ENCODE peak calls at places on chromosomes 16 and 17, in ten cellular contexts. E, W, F, Y, X, D, H, K, Z and L are unnamed samples.
A peak's percentile ranks its signal among the peaks of the same experiment; 100 is the strongest.

GRCh38 chr16:88523381-88524159 is 46.6 kb upstream of the ZC3H18 start:
- DNase-seq in E (no peak), W (no peak), F (no peak), Y (no peak), X (no peak), D (no peak), H (no peak), K (no peak), Z (no peak), L (no peak)

GRCh38 chr17:62628845-62629555 is 1.5 kb downstream of the MRC2 start:
- DNase-seq in E (peak; percentile 64), W (peak; percentile 95), F (no peak), Y (no peak), X (peak; percentile 62), D (no peak), H (no peak), K (peak; percentile 52), Z (no peak), L (no peak)

GRCh38 chr17:17305282-17305801 is 2.2 kb downstream of the NT5M start:
- DNase-seq in E (no peak), W (no peak), F (peak; percentile 99), Y (no peak), X (no peak), D (peak; percentile 27), H (no peak), K (peak; percentile 60), Z (no peak), L (no peak)

GRCh38 chr16:74101390-74101789 is 195.2 kb upstream of the PSMD7 start:
- DNase-seq in E (no peak), W (no peak), F (no peak), Y (no peak), X (no peak), D (no peak), H (no peak), K (no peak), Z (no peak), L (no peak)

GRCh38 chr17:3801792-3802191 is 804 bp upstream of the ITGAE start:
- DNase-seq in E (no peak), W (no peak), F (no peak), Y (no peak), X (no peak), D (no peak), H (no peak), K (no peak), Z (no peak), L (no peak)

GRCh38 chr16:5059386-5060072 is 6.2 kb downstream of the C16orf89 start:
- DNase-seq in E (no peak), W (peak; percentile 24), F (no peak), Y (no peak), X (no peak), D (no peak), H (no peak), K (no peak), Z (no peak), L (peak; percentile 46)

GRCh38 chr16:4746215-4746614 is 11.9 kb downstream of the DNAAF8 start:
- DNase-seq in E (no peak), W (no peak), F (no peak), Y (no peak), X (no peak), D (no peak), H (no peak), K (no peak), Z (no peak), L (no peak)

GRCh38 chr17:62163847-62164246 is 98.8 kb upstream of the MED13 start:
- DNase-seq in E (no peak), W (no peak), F (no peak), Y (peak; percentile 46), X (no peak), D (no peak), H (no peak), K (no peak), Z (no peak), L (no peak)

GRCh38 chr17:57365420-57365819 is 109.1 kb downstream of the MSI2 start:
- DNase-seq in E (peak; percentile 34), W (no peak), F (no peak), Y (peak; percentile 88), X (no peak), D (no peak), H (no peak), K (no peak), Z (no peak), L (no peak)

GRCh38 chr16:78984887-78985464 is 615.6 kb downstream of the MAF start:
- DNase-seq in E (no peak), W (no peak), F (peak; percentile 11), Y (no peak), X (peak; percentile 38), D (no peak), H (no peak), K (no peak), Z (no peak), L (no peak)

GRCh38 chr16:83085660-83086059 is 458.9 kb downstream of the CDH13 start:
- DNase-seq in E (no peak), W (no peak), F (no peak), Y (no peak), X (no peak), D (no peak), H (no peak), K (no peak), Z (no peak), L (no peak)

GRCh38 chr17:43953746-43954145 is at the start of gene PYY:
- DNase-seq in E (no peak), W (no peak), F (no peak), Y (no peak), X (no peak), D (no peak), H (no peak), K (no peak), Z (no peak), L (no peak)

GRCh38 chr16:84970447-84971127 is 40.7 kb downstream of the ZDHHC7 start:
- DNase-seq in E (peak; percentile 84), W (no peak), F (peak; percentile 83), Y (peak; percentile 66), X (peak; percentile 81), D (peak; percentile 61), H (no peak), K (peak; percentile 70), Z (peak; percentile 49), L (peak; percentile 92)

GRCh38 chr17:42803074-42803883 is 4.6 kb downstream of the CNTD1 start:
- DNase-seq in E (no peak), W (no peak), F (no peak), Y (no peak), X (no peak), D (no peak), H (no peak), K (no peak), Z (no peak), L (no peak)

GRCh38 chr17:17730250-17730935 is 49.1 kb downstream of the RAI1 start:
- DNase-seq in E (no peak), W (no peak), F (no peak), Y (no peak), X (no peak), D (no peak), H (no peak), K (no peak), Z (no peak), L (no peak)

GRCh38 chr17:79888009-79888540 is 48.8 kb upstream of the CBX4 start:
- DNase-seq in E (no peak), W (no peak), F (no peak), Y (no peak), X (no peak), D (no peak), H (no peak), K (no peak), Z (no peak), L (no peak)

GRCh38 chr16:89787365-89787805 is 29.1 kb downstream of the FANCA start:
- DNase-seq in E (no peak), W (no peak), F (no peak), Y (no peak), X (no peak), D (no peak), H (no peak), K (no peak), Z (no peak), L (no peak)

GRCh38 chr17:61129232-61129631 is 270.4 kb upstream of the TBX2 start:
- DNase-seq in E (no peak), W (no peak), F (no peak), Y (no peak), X (no peak), D (no peak), H (no peak), K (no peak), Z (no peak), L (no peak)

GRCh38 chr17:42984486-42984885 is 4.1 kb downstream of the RUNDC1 start:
- DNase-seq in E (peak; percentile 71), W (no peak), F (no peak), Y (no peak), X (no peak), D (no peak), H (no peak), K (no peak), Z (no peak), L (no peak)

GRCh38 chr17:7557825-7558543 is 566 bp upstream of the TNFSF13 start:
- DNase-seq in E (peak; percentile 95), W (no peak), F (peak; percentile 86), Y (peak; percentile 59), X (peak; percentile 89), D (no peak), H (no peak), K (peak; percentile 40), Z (no peak), L (peak; percentile 96)

GRCh38 chr16:64738321-64738960 is 383.4 kb downstream of the CDH11 start:
- DNase-seq in E (peak; percentile 52), W (no peak), F (no peak), Y (no peak), X (no peak), D (no peak), H (peak; percentile 36), K (peak; percentile 24), Z (peak; percentile 46), L (no peak)